ENCODE peak calls at places on chromosome 9, in four cellular contexts. One of them, this sample, is unnamed.

GRCh38 chr9:12819436-12820185 is 44.8 kb downstream of the LURAP1L start:
- DNase-seq in A549: peak
- DNase-seq in GM12878: no peak
- DNase-seq in HepG2: peak
- DNase-seq in this sample: peak

GRCh38 chr9:111349766-111350165 is 19.7 kb upstream of the OR2K2 start:
- DNase-seq in A549: peak
- DNase-seq in GM12878: no peak
- DNase-seq in HepG2: peak
- DNase-seq in this sample: no peak

GRCh38 chr9:38039090-38039906 is 29.7 kb downstream of the SHB start:
- DNase-seq in GM12878: no peak
- DNase-seq in A549: peak
- DNase-seq in HepG2: no peak
- DNase-seq in this sample: peak

GRCh38 chr9:70789086-70789485 is 332.3 kb downstream of the TRPM3 start:
- DNase-seq in A549: no peak
- DNase-seq in HepG2: no peak
- DNase-seq in GM12878: no peak
- DNase-seq in this sample: no peak

GRCh38 chr9:124040935-124041816 is 29.6 kb downstream of the LHX2 start:
- DNase-seq in GM12878: no peak
- DNase-seq in HepG2: no peak
- DNase-seq in A549: no peak
- DNase-seq in this sample: peak

GRCh38 chr9:14215614-14216013 is 98.3 kb downstream of the NFIB start:
- DNase-seq in A549: peak
- DNase-seq in HepG2: no peak
- DNase-seq in GM12878: no peak
- DNase-seq in this sample: no peak

GRCh38 chr9:71233646-71234045 is 112.2 kb upstream of the TRPM3 start:
- DNase-seq in A549: no peak
- DNase-seq in HepG2: no peak
- DNase-seq in GM12878: no peak
- DNase-seq in this sample: no peak

GRCh38 chr9:78189461-78189860 is 46.4 kb upstream of the CEP78 start:
- DNase-seq in GM12878: no peak
- DNase-seq in HepG2: no peak
- DNase-seq in A549: no peak
- DNase-seq in this sample: no peak

GRCh38 chr9:19161257-19162025 is 34.1 kb upstream of the PLIN2 start:
- DNase-seq in GM12878: peak
- DNase-seq in HepG2: peak
- DNase-seq in A549: peak
- DNase-seq in this sample: peak

GRCh38 chr9:135491764-135492163 is 8.7 kb upstream of the MRPS2 start:
- DNase-seq in GM12878: no peak
- DNase-seq in A549: no peak
- DNase-seq in HepG2: peak
- DNase-seq in this sample: no peak

GRCh38 chr9:14547245-14548060 is 145.8 kb downstream of the ZDHHC21 start:
- DNase-seq in GM12878: no peak
- DNase-seq in HepG2: no peak
- DNase-seq in A549: no peak
- DNase-seq in this sample: no peak

GRCh38 chr9:127813739-127814226 is 11.1 kb downstream of the FPGS start:
- DNase-seq in A549: no peak
- DNase-seq in HepG2: peak
- DNase-seq in GM12878: no peak
- DNase-seq in this sample: no peak

GRCh38 chr9:108813951-108814601 is 41.7 kb downstream of the ACTL7B start:
- DNase-seq in A549: peak
- DNase-seq in GM12878: no peak
- DNase-seq in HepG2: peak
- DNase-seq in this sample: no peak

GRCh38 chr9:98924971-98925820 is 18.5 kb upstream of the COL15A1 start:
- DNase-seq in GM12878: no peak
- DNase-seq in A549: no peak
- DNase-seq in HepG2: no peak
- DNase-seq in this sample: no peak

GRCh38 chr9:73133921-73134407 is 17.7 kb upstream of the ANXA1 start:
- DNase-seq in GM12878: peak
- DNase-seq in A549: peak
- DNase-seq in HepG2: no peak
- DNase-seq in this sample: peak

GRCh38 chr9:14006586-14007198 is 307.2 kb downstream of the NFIB start:
- DNase-seq in A549: no peak
- DNase-seq in GM12878: no peak
- DNase-seq in HepG2: no peak
- DNase-seq in this sample: no peak

GRCh38 chr9:134288731-134289130 is 37.5 kb upstream of the RXRA start:
- DNase-seq in A549: no peak
- DNase-seq in HepG2: no peak
- DNase-seq in GM12878: no peak
- DNase-seq in this sample: no peak

GRCh38 chr9:27133817-27134216 is 24.8 kb downstream of the TEK start:
- DNase-seq in HepG2: no peak
- DNase-seq in GM12878: no peak
- DNase-seq in A549: no peak
- DNase-seq in this sample: no peak

GRCh38 chr9:14314929-14315753 is 1.2 kb upstream of the NFIB start:
- DNase-seq in A549: peak
- DNase-seq in HepG2: peak
- DNase-seq in GM12878: no peak
- DNase-seq in this sample: peak

GRCh38 chr9:36074870-36075532 is 38.3 kb downstream of the RECK start:
- DNase-seq in HepG2: peak
- DNase-seq in A549: peak
- DNase-seq in GM12878: no peak
- DNase-seq in this sample: no peak

GRCh38 chr9:124074746-124075145 is 63.2 kb downstream of the LHX2 start:
- DNase-seq in HepG2: no peak
- DNase-seq in A549: no peak
- DNase-seq in GM12878: no peak
- DNase-seq in this sample: no peak

GRCh38 chr9:127562841-127563523 is 49.1 kb upstream of the STXBP1 start:
- DNase-seq in A549: peak
- DNase-seq in GM12878: no peak
- DNase-seq in HepG2: no peak
- DNase-seq in this sample: no peak

GRCh38 chr9:79155308-79155707 is 416.5 kb upstream of the TLE4 start:
- DNase-seq in A549: peak
- DNase-seq in GM12878: no peak
- DNase-seq in HepG2: no peak
- DNase-seq in this sample: no peak

GRCh38 chr9:120531683-120532300 is 48.2 kb downstream of the CDK5RAP2 start:
- DNase-seq in GM12878: no peak
- DNase-seq in A549: peak
- DNase-seq in HepG2: peak
- DNase-seq in this sample: peak

GRCh38 chr9:89664896-89665329 is 60.1 kb downstream of the GADD45G start:
- DNase-seq in A549: no peak
- DNase-seq in HepG2: no peak
- DNase-seq in GM12878: no peak
- DNase-seq in this sample: no peak

GRCh38 chr9:93950619-93951601 is 4.2 kb downstream of the BARX1 start:
- DNase-seq in HepG2: no peak
- DNase-seq in GM12878: no peak
- DNase-seq in A549: no peak
- DNase-seq in this sample: no peak

GRCh38 chr9:89623925-89624420 is 19.2 kb downstream of the GADD45G start:
- DNase-seq in GM12878: no peak
- DNase-seq in HepG2: no peak
- DNase-seq in A549: no peak
- DNase-seq in this sample: no peak

GRCh38 chr9:7984713-7985112 is 185.1 kb upstream of the DMAC1 start:
- DNase-seq in HepG2: no peak
- DNase-seq in GM12878: no peak
- DNase-seq in A549: no peak
- DNase-seq in this sample: no peak

GRCh38 chr9:84886866-84887265 is 217.3 kb downstream of the NTRK2 start:
- DNase-seq in GM12878: no peak
- DNase-seq in A549: no peak
- DNase-seq in HepG2: no peak
- DNase-seq in this sample: no peak

GRCh38 chr9:71250626-71251025 is 129.2 kb upstream of the TRPM3 start:
- DNase-seq in HepG2: no peak
- DNase-seq in GM12878: no peak
- DNase-seq in A549: no peak
- DNase-seq in this sample: no peak

GRCh38 chr9:85487872-85488271 is 253.9 kb downstream of the AGTPBP1 start:
- DNase-seq in GM12878: no peak
- DNase-seq in A549: no peak
- DNase-seq in HepG2: no peak
- DNase-seq in this sample: no peak

GRCh38 chr9:16410601-16411285 is 459.7 kb downstream of the BNC2 start:
- DNase-seq in HepG2: no peak
- DNase-seq in A549: peak
- DNase-seq in GM12878: no peak
- DNase-seq in this sample: no peak

GRCh38 chr9:126116351-126117157 is 210.1 kb upstream of the MVB12B start:
- DNase-seq in GM12878: no peak
- DNase-seq in A549: no peak
- DNase-seq in HepG2: no peak
- DNase-seq in this sample: no peak

GRCh38 chr9:124399323-124399962 is 15.8 kb downstream of the PSMB7 start:
- DNase-seq in GM12878: no peak
- DNase-seq in A549: no peak
- DNase-seq in HepG2: no peak
- DNase-seq in this sample: no peak

DNA sequence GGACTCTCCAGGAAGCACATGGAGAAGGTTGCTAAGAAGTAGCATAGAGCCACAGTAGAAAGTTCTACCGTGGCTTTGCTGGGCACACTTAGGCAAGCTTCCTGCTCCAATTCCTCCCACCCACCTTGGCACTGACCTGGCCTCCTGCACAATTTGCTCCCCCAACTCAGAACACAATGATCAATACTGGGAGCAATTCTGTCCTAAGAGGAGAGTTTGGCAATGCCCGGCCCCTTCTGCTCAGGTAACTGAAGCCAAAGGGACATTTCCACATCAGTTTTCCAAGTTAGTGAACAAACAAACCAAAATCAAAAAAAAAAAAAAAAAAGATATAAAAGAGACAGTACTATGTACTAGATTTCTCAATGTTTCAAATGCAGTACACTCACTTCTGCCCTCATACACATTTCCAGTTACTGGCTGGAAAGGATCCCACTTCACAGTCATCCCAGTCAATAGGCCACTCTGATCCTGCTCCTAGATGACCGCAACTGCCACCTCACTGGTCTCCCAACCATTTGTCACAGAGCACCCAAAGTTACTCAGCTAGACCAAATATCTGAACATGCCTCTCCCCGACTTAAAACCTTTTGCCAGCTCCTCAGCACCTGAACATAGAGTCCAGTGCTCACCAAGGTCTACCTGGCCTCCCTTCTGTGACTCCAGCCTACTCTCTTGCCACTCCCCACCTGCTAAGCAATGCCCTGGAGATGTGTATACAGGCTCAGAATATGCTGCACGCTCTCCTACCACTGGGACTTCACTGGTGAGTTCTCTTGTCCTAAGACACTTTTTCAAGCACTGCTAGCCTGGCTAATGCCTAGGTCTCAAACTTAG is 21.3 kb downstream of the ABCA1 start:
- DNase-seq in HepG2: no peak
- DNase-seq in GM12878: no peak
- DNase-seq in A549: no peak
- DNase-seq in this sample: no peak
- TF ChIP-seq CHD4 in HepG2: no peak
- TF ChIP-seq CHD4 in GM12878: no peak
- TF ChIP-seq CHD4 in A549: no peak
- TF ChIP-seq CHD4 in this sample: no peak

DNA sequence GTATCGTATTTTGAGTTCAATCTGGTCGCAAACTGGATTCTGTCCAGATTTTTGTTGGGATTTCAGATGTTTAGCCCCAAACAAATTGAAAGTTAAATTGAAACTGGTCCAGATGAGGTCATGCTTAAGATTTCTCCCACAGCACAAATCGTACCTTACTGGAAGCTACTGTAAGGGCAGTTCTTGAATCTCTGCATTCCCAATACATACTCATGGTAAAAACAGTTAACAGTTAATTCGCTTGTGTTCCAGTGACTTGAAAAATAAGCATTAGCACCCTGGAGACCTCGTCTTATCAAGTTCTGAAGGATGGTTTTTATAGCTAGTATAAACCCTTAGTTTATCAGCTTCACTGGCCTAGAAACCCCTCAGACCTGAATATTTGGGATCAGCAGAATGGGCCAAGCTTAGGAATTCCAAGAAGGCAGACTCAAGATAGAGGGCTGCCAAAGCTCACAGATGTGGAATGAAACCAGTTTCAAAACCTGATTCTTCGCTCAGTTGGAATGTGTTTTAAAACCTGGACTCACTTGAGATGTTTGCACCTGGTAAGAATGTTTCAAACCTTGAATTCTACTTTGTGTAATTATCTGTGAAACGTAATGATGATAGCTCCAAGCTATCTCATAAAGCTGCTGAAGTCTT is 103.6 kb downstream of the C9orf152 start:
- DNase-seq in HepG2: no peak
- DNase-seq in A549: no peak
- DNase-seq in GM12878: no peak
- DNase-seq in this sample: no peak
- TF ChIP-seq CHD4 in HepG2: no peak
- TF ChIP-seq CHD4 in A549: no peak
- TF ChIP-seq CHD4 in GM12878: no peak
- TF ChIP-seq CHD4 in this sample: no peak

DNA sequence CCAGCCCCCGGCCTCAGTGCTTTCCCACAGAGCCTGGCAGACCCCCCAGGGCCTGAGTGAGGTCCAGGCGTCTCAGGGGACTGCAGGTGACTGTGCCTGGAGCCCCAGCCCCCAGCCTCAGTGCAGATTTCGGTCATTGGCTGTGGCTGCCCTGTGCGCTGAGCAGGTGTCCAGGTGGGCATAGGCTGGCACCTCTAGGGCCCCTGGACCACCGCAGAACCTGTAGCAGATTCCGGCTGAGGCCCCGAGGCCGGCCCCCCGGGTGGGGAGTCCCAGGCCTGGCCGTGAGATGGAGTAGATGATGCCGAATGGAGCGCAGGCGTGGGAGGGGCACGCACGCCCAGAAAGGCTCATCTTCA is 12.1 kb downstream of the EXD3 start:
- DNase-seq in HepG2: no peak
- DNase-seq in A549: no peak
- DNase-seq in GM12878: no peak
- DNase-seq in this sample: no peak
- TF ChIP-seq CHD4 in HepG2: no peak
- TF ChIP-seq CHD4 in A549: no peak
- TF ChIP-seq CHD4 in GM12878: no peak
- TF ChIP-seq CHD4 in this sample: no peak

DNA sequence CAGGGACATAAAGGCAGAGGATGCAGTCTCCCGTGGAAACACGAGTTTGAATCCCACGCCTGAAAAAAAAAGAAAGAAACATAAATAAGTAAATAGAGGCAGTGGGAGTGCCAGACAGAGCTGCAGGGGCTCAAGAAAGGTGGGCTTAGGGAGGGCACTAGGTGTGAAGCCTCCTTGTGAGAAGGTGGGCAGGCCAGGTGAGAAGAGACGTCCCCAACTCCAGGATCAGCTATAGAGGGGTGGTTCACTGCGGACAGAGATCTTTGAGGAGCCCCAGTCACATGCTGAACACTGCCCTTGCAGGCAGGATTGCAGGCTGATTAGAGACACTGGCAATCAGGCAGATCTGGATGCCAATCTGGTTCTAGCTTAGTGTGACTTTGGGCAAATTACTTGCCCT is 172.1 kb downstream of the RGS3 start:
- DNase-seq in A549: no peak
- DNase-seq in HepG2: no peak
- DNase-seq in GM12878: no peak
- DNase-seq in this sample: no peak
- TF ChIP-seq CHD4 in A549: no peak
- TF ChIP-seq CHD4 in HepG2: no peak
- TF ChIP-seq CHD4 in GM12878: no peak
- TF ChIP-seq CHD4 in this sample: no peak